ENCODE peak calls at places on chromosome X, in six cellular contexts. W is IMR-90, P is neuronal stem cell, Q is trophoblast cell, H is mesenchymal stem cell, I is H1. T is an unnamed sample.

GRCh38 chrX:2829066-2829430 is 318 bp downstream of the GYG2 start:
- DNase-seq in W (no peak), Q (no peak), H (no peak), I (no peak), P (peak; percentile 52), T (peak; percentile 75)

GRCh38 chrX:19888419-19888879 is 1.0 kb upstream of the SH3KBP1 start:
- DNase-seq in Q (peak; percentile 70), H (peak; percentile 82), W (peak; percentile 77), P (peak; percentile 27), I (no peak), T (no peak)

GRCh38 chrX:47191331-47191730 is 2.3 kb upstream of the UBA1 start:
- DNase-seq in P (no peak), Q (peak; percentile 38), H (peak; percentile 32), W (no peak), I (no peak), T (no peak)

GRCh38 chrX:136063340-136064079 is 78.3 kb downstream of the SLC9A6 start:
- DNase-seq in I (no peak), P (no peak), Q (peak; percentile 68), W (no peak), H (peak; percentile 74), T (no peak)

GRCh38 chrX:103012945-103013344 is 51.0 kb downstream of the BEX1 start:
- DNase-seq in P (no peak), Q (no peak), W (no peak), I (no peak), H (no peak), T (no peak)

GRCh38 chrX:95629737-95630136 is 1054.9 kb upstream of the DIAPH2 start:
- DNase-seq in W (no peak), H (no peak), Q (no peak), I (no peak), P (peak; percentile 0), T (no peak)

GRCh38 chrX:110045988-110046387 is 43.1 kb downstream of the TMEM164 start:
- DNase-seq in P (no peak), I (no peak), H (no peak), Q (no peak), W (no peak), T (no peak)

GRCh38 chrX:65407157-65407626 is 127.4 kb downstream of the LAS1L start:
- DNase-seq in I (no peak), Q (no peak), W (no peak), H (no peak), P (no peak), T (no peak)

GRCh38 chrX:1139101-1139500 is 73.3 kb downstream of the CRLF2 start:
- DNase-seq in H (no peak), Q (no peak), P (no peak), W (no peak), I (no peak), T (no peak)
- H3K18ac ChIP-seq in H (no peak overlapping the region), Q (no peak overlapping the region), P (no peak overlapping the region), W (no peak overlapping the region), I (no peak overlapping the region), T (no peak overlapping the region)

GRCh38 chrX:31165241-31166035 is 93.6 kb upstream of the FTHL17 start:
- DNase-seq in I (no peak), H (peak; percentile 31), Q (peak; percentile 79), W (peak; percentile 15), P (no peak), T (no peak)

GRCh38 chrX:31166832-31167231 is 95.0 kb upstream of the FTHL17 start:
- DNase-seq in P (no peak), H (no peak), I (no peak), Q (peak; percentile 25), W (no peak), T (no peak)

GRCh38 chrX:31170792-31171191 is 99.0 kb upstream of the FTHL17 start:
- DNase-seq in P (no peak), Q (no peak), H (no peak), I (no peak), W (no peak), T (no peak)

GRCh38 chrX:31168596-31168995 is 96.8 kb upstream of the FTHL17 start:
- DNase-seq in W (no peak), P (no peak), H (no peak), Q (no peak), I (no peak), T (no peak)

GRCh38 chrX:31166416-31166815 is 94.6 kb upstream of the FTHL17 start:
- DNase-seq in W (no peak), Q (peak; percentile 62), I (no peak), P (no peak), H (peak; percentile 28), T (no peak)
- H3K14ac ChIP-seq in W (no peak overlapping the region), Q (no peak overlapping the region), I (no peak overlapping the region), P (no peak overlapping the region), H (no peak overlapping the region), T (no peak overlapping the region)

DNA sequence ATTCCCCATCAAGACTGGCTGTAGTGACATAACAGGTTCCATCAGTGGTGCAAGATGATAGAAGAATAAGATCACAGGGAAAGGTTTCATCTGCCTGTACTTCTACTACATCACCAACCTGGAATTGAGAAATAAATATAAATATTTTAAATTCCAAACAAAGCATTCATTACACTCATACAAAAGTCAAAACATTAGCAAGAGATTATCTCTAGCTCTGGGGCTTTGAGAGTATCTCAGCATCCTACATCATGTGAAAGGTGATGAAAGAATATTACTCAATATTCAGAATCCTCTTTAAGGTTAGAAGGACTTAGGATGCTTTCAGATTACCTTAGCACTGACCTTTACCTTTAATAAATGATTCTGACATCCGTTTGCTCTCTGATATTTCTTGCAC is 96.5 kb upstream of the MCF2 start:
- DNase-seq in P (no peak), H (no peak), Q (peak; percentile 62), W (no peak), I (no peak), T (no peak)
- H3K18ac ChIP-seq in P (no peak overlapping the region), H (no peak overlapping the region), Q (no peak overlapping the region), W (no peak overlapping the region), I (no peak overlapping the region), T (no peak overlapping the region)

GRCh38 chrX:151009582-151009981 is 26.4 kb downstream of the HMGB3 start:
- DNase-seq in Q (no peak), W (no peak), H (no peak), P (no peak), I (no peak), T (no peak)
- H3K14ac ChIP-seq in Q (no peak overlapping the region), W (no peak overlapping the region), H (no peak overlapping the region), P (no peak overlapping the region), I (no peak overlapping the region), T (no peak overlapping the region)

GRCh38 chrX:79082886-79083285 is 61.6 kb upstream of the GPR174 start:
- DNase-seq in H (no peak), W (no peak), P (no peak), I (no peak), Q (no peak), T (no peak)
- H3K18ac ChIP-seq in H (no peak overlapping the region), W (no peak overlapping the region), P (no peak overlapping the region), I (no peak overlapping the region), Q (no peak overlapping the region), T (no peak overlapping the region)